ENCODE peak calls at places on chromosomes 12 and 14, in eight cellular contexts. I is HFF-Myc; E is activated T-helper 1 cell treated with anti-CD3 and anti-CD28 coated beads, Interleukin-2, amount 50 U/mL, for 16 hours; Z is adrenal gland; J is MM.1S; K is nephron progenitor cell; P is NCI-H226; S is T47D. V is an unnamed sample.
A peak's percentile ranks its signal among the peaks of the same experiment; 100 is the strongest.

GRCh38 chr14:104291123-104292000 is 153.0 kb downstream of the KIF26A start:
- DNase-seq in P (no peak), Z (peak; percentile 25), S (no peak), K (no peak), E (no peak), I (no peak), J (no peak), V (no peak)

GRCh38 chr12:10364839-10365681 is 24.8 kb downstream of the KLRK1 start:
- DNase-seq in J (peak; percentile 67), P (peak; percentile 67), K (no peak), S (no peak), E (no peak), Z (peak; percentile 77), I (peak; percentile 39), V (peak; percentile 61)

GRCh38 chr14:91116913-91117588 is 3.2 kb downstream of the DGLUCY start:
- DNase-seq in E (no peak), S (no peak), Z (no peak), P (no peak), J (no peak), K (no peak), I (no peak), V (no peak)

GRCh38 chr14:77139540-77140342 is 1.9 kb downstream of the ZDHHC22 start:
- DNase-seq in S (peak; percentile 72), P (no peak), E (no peak), Z (no peak), I (no peak), J (no peak), K (peak; percentile 84), V (no peak)

GRCh38 chr14:37278673-37279538 is 81.2 kb downstream of the MIPOL1 start:
- DNase-seq in I (no peak), S (no peak), E (no peak), Z (no peak), J (no peak), K (no peak), P (no peak), V (no peak)

GRCh38 chr12:16492820-16493797 is 112.9 kb downstream of the LMO3 start:
- DNase-seq in S (no peak), I (no peak), J (no peak), P (no peak), Z (no peak), E (no peak), K (no peak), V (no peak)

GRCh38 chr12:121649403-121649802 is 20.1 kb downstream of the MORN3 start:
- DNase-seq in S (no peak), P (no peak), K (no peak), I (no peak), E (no peak), Z (no peak), J (no peak), V (no peak)

GRCh38 chr12:25817166-25817565 is 141.3 kb upstream of the RASSF8 start:
- DNase-seq in S (no peak), E (no peak), Z (no peak), P (peak; percentile 28), K (no peak), I (no peak), J (no peak), V (no peak)

GRCh38 chr14:104897286-104898194 is 27.1 kb upstream of the PLD4 start:
- DNase-seq in Z (peak; percentile 22), I (no peak), S (no peak), P (peak; percentile 1), E (no peak), K (no peak), J (no peak), V (no peak)

GRCh38 chr12:131035268-131035681 is 81.6 kb downstream of the ADGRD1 start:
- DNase-seq in J (no peak), E (no peak), Z (no peak), I (no peak), K (no peak), P (no peak), S (no peak), V (no peak)

GRCh38 chr14:102958461-102958860 is 36.0 kb downstream of the AMN start:
- DNase-seq in J (no peak), I (no peak), S (no peak), Z (no peak), P (no peak), E (no peak), K (no peak), V (no peak)

GRCh38 chr14:88043523-88043922 is 38.6 kb downstream of the GPR65 start:
- DNase-seq in S (no peak), P (no peak), I (no peak), K (no peak), Z (no peak), E (no peak), J (no peak), V (no peak)

GRCh38 chr14:29098625-29099024 is 332.0 kb downstream of the FOXG1 start:
- DNase-seq in I (no peak), Z (no peak), K (no peak), J (no peak), P (no peak), E (no peak), S (no peak), V (no peak)

GRCh38 chr12:645563-646071 is 17.6 kb downstream of the NINJ2 start:
- DNase-seq in S (no peak), P (peak; percentile 15), E (no peak), I (no peak), K (no peak), Z (peak; percentile 74), J (no peak), V (peak; percentile 80)

GRCh38 chr14:64998455-64998931 is 11.8 kb downstream of the FNTB start:
- DNase-seq in I (no peak), E (no peak), Z (no peak), K (no peak), S (no peak), P (no peak), J (no peak), V (no peak)

GRCh38 chr12:6180300-6181051 is 19.7 kb upstream of the CD9 start:
- DNase-seq in I (no peak), S (no peak), P (peak; percentile 95), J (no peak), K (no peak), Z (peak; percentile 66), E (no peak), V (peak; percentile 89)